ENCODE peak calls at places on chromosome 7, in four cellular contexts. O, B, E and H are unnamed samples.

GRCh38 chr7:4225352-4225751 is 456.7 kb upstream of the FOXK1 start:
- DNase-seq in O (no peak), B (no peak), E (no peak), H (no peak)

GRCh38 chr7:6637544-6638229 is 569 bp downstream of the ZNF316 start:
- DNase-seq in O (peak; percentile 14), B (peak; percentile 6), E (peak; percentile 66), H (no peak)

GRCh38 chr7:50632561-50633413 is 67.6 kb upstream of the DDC start:
- DNase-seq in O (peak; percentile 40), B (peak; percentile 23), E (peak; percentile 49), H (peak; percentile 70)

GRCh38 chr7:34750636-34751035 is 92.6 kb downstream of the NPSR1 start:
- DNase-seq in O (no peak), B (no peak), E (no peak), H (no peak)

GRCh38 chr7:44796034-44796503 is 412 bp upstream of the PPIA start:
- DNase-seq in O (peak; percentile 39), B (peak; percentile 25), E (no peak), H (peak; percentile 63)

GRCh38 chr7:71637578-71637977 is 505.6 kb downstream of the GALNT17 start:
- DNase-seq in O (peak; percentile 89), B (peak; percentile 85), E (no peak), H (no peak)

GRCh38 chr7:90530263-90530662 is 60.8 kb downstream of the PTTG1IP2 start:
- DNase-seq in O (peak; percentile 67), B (peak; percentile 56), E (no peak), H (peak; percentile 72)

GRCh38 chr7:120950026-120950538 is 495 bp upstream of the ING3 start:
- DNase-seq in O (no peak), B (no peak), E (no peak), H (no peak)

DNA sequence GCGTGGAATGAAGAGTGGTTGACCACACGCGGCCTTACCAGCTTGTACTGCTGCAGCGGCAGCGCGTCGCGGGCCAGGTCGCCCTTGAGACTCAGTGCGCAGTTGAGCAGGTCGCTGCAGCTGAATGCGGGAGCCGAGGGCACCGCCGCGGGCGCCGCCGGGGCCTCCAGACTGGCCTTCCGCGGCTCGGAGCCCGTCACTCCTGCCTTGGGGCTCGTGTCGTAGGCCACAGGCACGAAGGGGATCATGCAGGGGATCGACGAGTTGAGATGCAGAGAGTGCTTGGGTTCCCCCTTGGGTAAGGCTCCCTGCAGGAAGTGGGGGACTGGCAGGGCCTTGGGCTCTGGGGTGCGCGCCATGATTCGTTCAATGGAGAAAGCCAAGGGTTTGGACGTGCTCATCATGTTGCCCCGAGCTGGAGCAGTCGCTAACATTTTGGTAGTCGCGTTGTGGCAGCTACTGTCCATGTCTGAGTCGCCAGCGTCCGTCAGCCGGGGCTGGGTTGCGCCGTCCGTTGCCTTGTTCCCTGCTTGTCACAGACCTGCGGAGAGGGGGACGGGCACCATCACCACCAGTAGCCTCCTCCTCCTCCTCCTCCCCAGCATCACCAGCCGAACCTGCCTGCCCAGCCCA is 463 bp downstream of the FEZF1 start:
- DNase-seq in O (no peak), B (no peak), E (peak; percentile 12), H (no peak)
- TF ChIP-seq EZH2 in O (peak; percentile 93), B (peak; percentile 89), E (no peak), H (peak; percentile 46)

GRCh38 chr7:91941450-91941849 is 788 bp downstream of the AKAP9 start:
- DNase-seq in O (peak; percentile 33), B (peak; percentile 23), E (peak; percentile 37), H (peak; percentile 44)
- TF ChIP-seq CTCF in O (no peak), B (no peak), E (no peak), H (no peak)

GRCh38 chr7:87600130-87601124 is at the start of gene ABCB1:
- DNase-seq in O (peak; percentile 79), B (peak; percentile 66), E (peak; percentile 64), H (peak; percentile 33)
- TF ChIP-seq EZH2 in O (peak; percentile 51), B (no peak), E (peak; percentile 81), H (peak; percentile 81)

DNA sequence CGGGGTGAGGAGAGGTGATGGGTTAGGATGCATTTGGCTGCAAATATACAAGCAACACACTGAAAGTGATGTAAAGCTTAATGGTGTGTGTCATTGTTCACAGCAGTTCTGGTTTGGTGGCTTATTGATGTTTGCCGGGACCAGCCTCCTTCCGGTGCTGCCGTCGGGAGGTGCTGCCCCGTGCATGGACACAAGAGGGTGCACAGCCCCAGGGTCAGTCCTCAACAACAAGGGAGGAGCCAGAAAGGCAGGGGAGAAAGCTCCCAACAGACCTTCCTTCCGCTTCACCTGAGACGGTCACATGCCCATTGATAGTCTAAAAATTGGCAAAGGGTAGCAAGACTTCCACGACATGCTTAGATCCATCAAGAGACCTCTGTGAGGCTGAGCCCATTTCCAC is 9.5 kb downstream of the RNF32 start:
- DNase-seq in O (no peak), B (no peak), E (peak; percentile 65), H (no peak)
- TF ChIP-seq CTCF in O (peak; percentile 38), B (no peak), E (peak; percentile 29), H (peak; percentile 13)

GRCh38 chr7:20795881-20796280 is 9.2 kb upstream of the SP8 start:
- DNase-seq in O (no peak), B (no peak), E (no peak), H (no peak)

GRCh38 chr7:20798694-20799121 is 12.0 kb upstream of the SP8 start:
- DNase-seq in O (no peak), B (no peak), E (no peak), H (no peak)

GRCh38 chr7:20798081-20798693 is 11.5 kb upstream of the SP8 start:
- DNase-seq in O (peak; percentile 39), B (no peak), E (peak; percentile 72), H (peak; percentile 59)

GRCh38 chr7:20796565-20796964 is 9.9 kb upstream of the SP8 start:
- DNase-seq in O (no peak), B (no peak), E (no peak), H (no peak)

DNA sequence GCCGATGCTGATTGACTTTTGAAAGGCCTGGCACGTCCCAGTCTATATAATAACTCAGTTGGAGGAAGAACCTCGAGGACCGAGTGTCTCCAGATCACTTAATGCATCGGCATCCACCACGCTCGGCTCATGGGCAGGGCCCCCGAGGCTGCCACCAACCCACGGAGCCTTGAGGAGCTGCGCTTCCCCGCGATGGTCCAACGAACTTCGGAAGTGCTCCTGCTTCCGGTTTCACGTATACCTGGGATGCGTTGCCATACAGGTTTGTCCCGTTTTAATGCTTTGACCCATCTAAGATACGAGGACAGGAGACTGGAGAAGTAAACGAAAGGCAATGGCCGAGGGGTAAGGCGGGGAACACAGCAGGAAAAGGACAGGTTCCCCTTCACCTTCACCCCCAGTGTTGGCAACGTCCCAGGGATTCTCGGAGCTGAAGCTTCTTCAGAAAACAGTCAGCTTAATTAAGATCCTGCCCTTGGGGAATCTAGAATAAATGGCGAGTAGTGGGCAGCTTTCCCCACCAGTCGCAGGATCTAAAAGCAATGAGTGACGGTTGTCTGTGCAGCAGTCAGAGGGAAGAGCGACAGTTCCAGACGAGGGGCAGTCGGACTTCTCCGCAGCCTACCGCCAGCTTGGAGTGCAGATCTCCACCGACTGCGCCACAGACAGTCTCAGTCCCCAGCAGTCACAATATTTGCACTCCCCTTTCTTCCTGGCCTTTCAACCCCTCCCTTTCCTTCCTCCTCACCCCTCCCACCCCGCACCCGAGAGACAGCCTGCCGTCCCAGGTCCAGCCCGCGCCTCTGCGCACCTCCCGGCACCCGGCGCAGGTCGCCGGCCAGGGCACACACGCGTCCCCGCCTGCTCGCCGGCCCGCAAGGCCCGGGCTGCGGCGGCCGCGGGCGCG is 10.7 kb upstream of the SP8 start:
- DNase-seq in O (no peak), B (no peak), E (no peak), H (peak; percentile 33)
- TF ChIP-seq EZH2 in O (peak; percentile 50), B (peak; percentile 43), E (peak; percentile 61), H (no peak)

DNA sequence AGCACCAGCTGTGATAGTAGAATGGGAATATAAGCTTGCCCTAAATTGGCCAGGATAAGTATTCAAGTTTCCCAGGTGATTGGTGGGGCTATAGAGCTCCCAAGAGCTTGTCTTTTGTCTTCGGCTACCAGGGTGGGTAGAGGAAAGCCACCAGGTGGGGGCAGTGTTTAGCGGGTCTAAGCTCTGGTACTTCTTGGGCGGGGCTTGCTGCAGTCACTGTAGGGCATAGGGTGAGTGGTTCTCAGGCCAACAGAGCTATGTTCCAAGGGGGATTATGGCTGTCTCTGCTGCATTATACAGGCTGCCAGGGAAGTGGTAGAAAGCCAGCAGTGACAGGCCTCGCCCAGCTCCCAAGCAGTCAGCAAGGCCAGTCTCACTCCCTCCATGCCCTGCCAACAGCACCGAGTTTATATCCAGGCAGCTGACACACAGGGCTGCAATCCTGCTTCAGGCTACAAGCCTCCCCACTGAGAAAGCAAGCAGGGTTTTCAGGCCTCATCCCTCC is 110.7 kb downstream of the ZNF467 start:
- DNase-seq in O (peak; percentile 12), B (no peak), E (peak; percentile 70), H (peak; percentile 67)
- TF ChIP-seq CTCF in O (peak; percentile 64), B (no peak), E (peak; percentile 48), H (peak; percentile 68)

DNA sequence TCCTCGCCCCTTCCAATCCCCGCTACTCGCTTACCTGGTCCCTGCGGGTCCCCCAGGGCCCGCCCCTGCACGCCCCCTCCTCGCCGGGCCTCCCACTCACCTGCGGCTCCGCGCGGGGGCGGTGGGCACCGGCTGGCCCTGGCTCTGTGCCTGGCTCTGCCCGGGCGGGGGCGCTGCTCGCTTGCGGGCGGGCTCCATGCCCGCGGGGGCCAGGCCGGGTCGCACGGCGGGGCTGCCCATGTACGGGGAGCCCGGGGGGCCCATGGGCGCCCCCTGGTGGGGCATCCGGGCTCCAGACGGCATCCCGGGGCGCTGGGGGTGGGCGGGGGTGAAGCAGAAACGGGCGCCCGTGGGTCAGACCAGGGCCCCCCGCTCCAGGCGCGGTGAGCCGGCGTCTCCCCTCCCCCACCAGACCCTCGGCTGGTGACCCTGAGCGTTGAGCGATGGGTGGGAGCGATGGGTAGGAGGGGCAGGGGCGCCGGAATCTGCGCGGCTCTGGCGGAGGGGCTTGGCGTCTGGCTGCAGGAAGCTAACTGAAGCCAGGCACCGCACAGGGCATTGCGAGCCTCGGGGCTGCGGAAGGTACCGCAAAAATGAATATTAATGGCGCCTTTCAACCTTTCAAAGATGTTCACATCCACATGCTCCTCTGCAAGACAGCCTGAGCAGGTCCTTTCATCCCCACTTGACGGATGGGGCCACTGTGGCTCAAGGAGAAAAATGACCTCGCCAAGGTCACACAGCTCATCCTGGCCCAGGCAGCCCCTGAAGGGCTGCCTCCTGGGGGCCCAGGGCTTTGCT is 2.9 kb downstream of the SMARCD3 start:
- DNase-seq in O (no peak), B (no peak), E (peak; percentile 83), H (no peak)
- TF ChIP-seq EZH2 in O (no peak), B (no peak), E (no peak), H (peak; percentile 32)

GRCh38 chr7:902996-903395 is 26.6 kb downstream of the GET4 start:
- DNase-seq in O (no peak), B (no peak), E (no peak), H (no peak)
- TF ChIP-seq CTCF in O (no peak), B (no peak), E (no peak), H (no peak)

GRCh38 chr7:139203992-139204391 is 27.0 kb upstream of the UBN2 start:
- DNase-seq in O (no peak), B (no peak), E (no peak), H (no peak)

GRCh38 chr7:139200382-139200781 is 30.7 kb upstream of the UBN2 start:
- DNase-seq in O (no peak), B (no peak), E (no peak), H (no peak)

GRCh38 chr7:139205843-139206242 is 25.2 kb upstream of the UBN2 start:
- DNase-seq in O (no peak), B (no peak), E (no peak), H (no peak)
- TF ChIP-seq EZH2 in O (no peak), B (no peak), E (no peak), H (no peak)